ENCODE peak calls at places on chromosomes 6 and 20, in nine cellular contexts. L is MM.1S; S is brain microvascular endothelial cell; P is uterus; E is foreskin fibroblast; B is CD8-positive, alpha-beta T cell; M is esophagus muscularis mucosa; I is pancreas; N is fibroblast of lung. Q is an unnamed sample.

GRCh38 chr6:7238900-7239589 is 74.0 kb downstream of the SSR1 start:
- DNase-seq in S (peak), N (peak), I (peak), L (peak), E (peak), B (peak), P (peak), M (peak), Q (no peak)

GRCh38 chr6:29813809-29814208 is 13.8 kb upstream of the HLA-G start:
- DNase-seq in S (no peak), L (no peak), I (no peak), P (no peak), E (peak), N (no peak), M (no peak), B (no peak), Q (no peak)

GRCh38 chr20:45427236-45428149 is 11.6 kb downstream of the PIGT start:
- DNase-seq in P (no peak), I (peak), L (no peak), E (peak), S (no peak), N (no peak), M (no peak), B (no peak), Q (no peak)

GRCh38 chr6:74863968-74864367 is 341.9 kb downstream of the COL12A1 start:
- DNase-seq in N (no peak), L (no peak), I (no peak), M (no peak), P (peak), S (no peak), B (no peak), E (no peak), Q (no peak)

GRCh38 chr6:87905101-87905517 is 142.5 kb upstream of the SPACA1 start:
- DNase-seq in B (no peak), P (no peak), E (no peak), N (no peak), L (peak), M (no peak), S (no peak), I (no peak), Q (no peak)

GRCh38 chr6:138007014-138007472 is 100.2 kb downstream of the PERP start:
- DNase-seq in B (peak), L (peak), M (no peak), S (peak), I (no peak), E (peak), P (no peak), N (peak), Q (no peak)

GRCh38 chr6:79600313-79601019 is 30.7 kb upstream of the SH3BGRL2 start:
- DNase-seq in L (no peak), M (no peak), N (no peak), S (no peak), I (no peak), P (no peak), E (no peak), B (no peak), Q (no peak)

GRCh38 chr6:2883673-2884072 is 19.4 kb downstream of the SERPINB9 start:
- DNase-seq in P (no peak), M (peak), L (no peak), S (no peak), B (no peak), I (no peak), E (no peak), N (no peak), Q (no peak)

GRCh38 chr20:19692100-19692499 is 66.0 kb upstream of the RIN2 start:
- DNase-seq in E (peak), P (no peak), I (no peak), M (no peak), N (peak), B (no peak), S (no peak), L (no peak), Q (no peak)

GRCh38 chr6:28090902-28091586 is 10.7 kb downstream of the ZNF165 start:
- DNase-seq in P (no peak), I (no peak), B (no peak), M (no peak), S (no peak), N (peak), L (no peak), E (peak), Q (no peak)

GRCh38 chr6:157977176-157977804 is 4.4 kb upstream of the SYNJ2 start:
- DNase-seq in L (no peak), I (no peak), S (no peak), M (no peak), E (no peak), B (no peak), P (no peak), N (no peak), Q (no peak)

GRCh38 chr6:136782021-136782770 is 10.1 kb downstream of the MAP3K5 start:
- DNase-seq in E (peak), P (no peak), S (no peak), B (no peak), M (no peak), I (no peak), N (peak), L (no peak), Q (no peak)

GRCh38 chr20:36572701-36573102 is 695 bp upstream of the TGIF2 start:
- DNase-seq in S (peak), I (no peak), M (no peak), E (peak), B (peak), L (no peak), P (no peak), N (peak), Q (no peak)

GRCh38 chr6:141131616-141132015 is 1001.1 kb upstream of the GJE1 start:
- DNase-seq in L (no peak), N (no peak), I (no peak), M (no peak), E (no peak), P (no peak), B (no peak), S (no peak), Q (no peak)

GRCh38 chr6:140320799-140321099 is 946.3 kb upstream of the CITED2 start:
- DNase-seq in E (no peak), I (no peak), P (no peak), S (no peak), M (no peak), B (no peak), L (no peak), N (no peak), Q (no peak)

GRCh38 chr20:3157817-3158216 is 1.8 kb downstream of the FASTKD5 start:
- DNase-seq in P (no peak), I (no peak), M (no peak), E (no peak), N (no peak), S (no peak), B (no peak), L (no peak), Q (no peak)

GRCh38 chr20:36854343-36855240 is 21.3 kb upstream of the TLDC2 start:
- DNase-seq in L (no peak), P (no peak), I (no peak), E (no peak), B (no peak), M (no peak), N (no peak), S (no peak), Q (no peak)

GRCh38 chr20:40821438-40821837 is 132.4 kb upstream of the MAFB start:
- DNase-seq in S (no peak), M (no peak), N (no peak), L (no peak), P (no peak), B (no peak), I (no peak), E (no peak), Q (no peak)

GRCh38 chr6:34095741-34096140 is 50.1 kb downstream of the GRM4 start:
- DNase-seq in S (no peak), P (no peak), M (no peak), N (no peak), E (no peak), L (no peak), B (no peak), I (no peak), Q (no peak)

GRCh38 chr20:34954905-34955231 is 738 bp downstream of the GSS start:
- DNase-seq in B (no peak), E (peak), N (peak), M (no peak), L (no peak), S (peak), P (peak), I (no peak), Q (no peak)

GRCh38 chr20:23920936-23921335 is 41.4 kb upstream of the CST5 start:
- DNase-seq in S (no peak), I (no peak), M (peak), L (no peak), E (peak), N (no peak), P (no peak), B (no peak), Q (no peak)

GRCh38 chr20:6123650-6124014 is 802 bp upstream of the FERMT1 start:
- DNase-seq in S (no peak), L (no peak), M (no peak), P (no peak), I (no peak), E (no peak), N (peak), B (no peak), Q (no peak)

GRCh38 chr20:6121504-6121903 is 1.3 kb downstream of the FERMT1 start:
- DNase-seq in N (no peak), M (peak), I (no peak), B (no peak), S (no peak), E (no peak), P (no peak), L (no peak), Q (no peak)

GRCh38 chr20:6120491-6120988 is 2.3 kb downstream of the FERMT1 start:
- DNase-seq in P (no peak), M (no peak), N (no peak), I (no peak), E (peak), S (no peak), B (no peak), L (no peak), Q (no peak)

GRCh38 chr20:6122111-6122872 is 538 bp downstream of the FERMT1 start:
- DNase-seq in P (no peak), N (peak), B (no peak), L (peak), M (peak), E (peak), S (peak), I (no peak), Q (no peak)

GRCh38 chr20:6122873-6123649 is at the start of gene FERMT1:
- DNase-seq in I (peak), B (no peak), L (peak), P (peak), E (peak), N (peak), M (peak), S (peak), Q (no peak)
- H3K4me3 ChIP-seq in I (peak), B (no peak), L (peak), P (peak), E (peak), N (peak), M (peak), S (peak), Q (peak)

DNA sequence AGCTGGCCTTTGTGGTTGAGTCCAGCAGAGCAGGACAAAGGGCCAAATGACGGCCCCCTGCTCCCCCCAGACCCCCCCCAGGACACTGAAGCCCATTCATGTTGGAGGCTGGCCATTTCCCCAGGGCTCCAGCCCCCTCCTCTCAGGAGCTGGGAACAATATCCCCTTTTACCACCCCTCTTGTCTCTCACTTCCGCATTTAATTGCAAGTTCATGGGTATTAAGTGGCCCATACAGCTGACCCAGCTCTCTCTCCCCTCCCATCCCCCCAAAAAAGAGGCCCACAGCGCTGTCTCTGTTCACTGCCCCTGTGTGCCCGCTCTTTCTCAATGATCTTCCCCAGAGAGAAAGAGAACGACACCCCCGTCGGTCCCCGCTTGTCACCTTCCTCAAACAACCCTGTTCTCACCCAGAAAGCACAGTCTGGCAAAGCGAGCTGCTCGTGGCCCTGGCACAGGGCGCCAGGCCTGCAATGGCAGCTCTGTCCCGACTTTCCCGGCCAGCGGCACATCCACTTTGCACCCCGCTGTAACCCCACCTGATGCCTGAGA is 30.4 kb downstream of the PREX1 start:
- DNase-seq in I (no peak), M (no peak), P (no peak), S (no peak), B (no peak), L (no peak), N (no peak), E (no peak), Q (no peak)
- TF ChIP-seq CTCF in I (no peak), M (no peak), P (no peak), S (no peak), B (no peak), L (no peak), N (no peak), E (no peak), Q (no peak)

GRCh38 chr6:5482619-5483018 is 221.3 kb downstream of the FARS2 start:
- DNase-seq in L (no peak), P (no peak), E (no peak), M (no peak), S (no peak), B (no peak), I (no peak), N (no peak), Q (no peak)
- H3K4me3 ChIP-seq in L (no peak), P (no peak), E (no peak), M (no peak), S (no peak), B (no peak), I (no peak), N (no peak), Q (no peak)

GRCh38 chr6:95133578-95133977 is 443.8 kb upstream of the MANEA start:
- DNase-seq in B (no peak), P (no peak), S (no peak), M (no peak), N (peak), L (no peak), I (no peak), E (no peak), Q (no peak)
- TF ChIP-seq CTCF in B (no peak), P (no peak), S (peak), M (no peak), N (peak), L (peak), I (no peak), E (no peak), Q (no peak)

GRCh38 chr20:62953167-62953838 is 794 bp downstream of the SLC17A9 start:
- DNase-seq in L (no peak), E (peak), M (no peak), B (no peak), P (no peak), S (no peak), N (no peak), I (no peak), Q (no peak)
- H3K4me3 ChIP-seq in L (peak), E (peak), M (peak), B (peak), P (peak), S (peak), N (peak), I (peak), Q (peak)

GRCh38 chr20:38404016-38404415 is 31.1 kb downstream of the SNHG17 start:
- DNase-seq in N (no peak), L (no peak), S (no peak), B (no peak), I (no peak), M (no peak), P (no peak), E (no peak), Q (no peak)
- TF ChIP-seq CTCF in N (no peak), L (no peak), S (no peak), B (no peak), I (no peak), M (no peak), P (no peak), E (no peak), Q (no peak)

DNA sequence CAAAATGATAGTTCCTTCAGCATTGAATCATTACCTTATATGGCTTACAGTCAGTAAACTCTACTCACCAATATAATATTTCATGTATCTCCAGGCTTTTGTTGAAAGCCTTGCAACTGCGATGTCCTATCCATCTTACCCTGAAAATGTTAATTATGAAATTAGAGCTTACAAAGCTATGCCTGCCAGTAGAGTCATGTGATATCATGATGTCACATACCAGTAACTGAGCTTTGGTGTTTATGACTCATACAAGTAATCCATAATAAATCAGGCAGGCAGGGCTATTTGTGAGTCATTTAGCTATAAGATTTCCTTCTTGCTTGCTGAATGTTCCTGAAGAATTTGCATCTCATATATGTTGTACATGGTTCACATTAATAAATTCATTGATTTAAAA is 44.9 kb upstream of the FAM83B start:
- DNase-seq in L (no peak), M (no peak), S (peak), P (no peak), B (no peak), I (no peak), E (peak), N (peak), Q (peak)
- H3K4me3 ChIP-seq in L (no peak), M (no peak), S (no peak), P (no peak), B (no peak), I (no peak), E (peak), N (no peak), Q (no peak)

GRCh38 chr6:5610640-5611039 is 349.3 kb downstream of the FARS2 start:
- DNase-seq in E (no peak), I (no peak), P (no peak), L (no peak), M (peak), S (no peak), B (no peak), N (no peak), Q (no peak)
- TF ChIP-seq CTCF in E (no peak), I (no peak), P (no peak), L (no peak), M (no peak), S (peak), B (no peak), N (no peak), Q (no peak)

DNA sequence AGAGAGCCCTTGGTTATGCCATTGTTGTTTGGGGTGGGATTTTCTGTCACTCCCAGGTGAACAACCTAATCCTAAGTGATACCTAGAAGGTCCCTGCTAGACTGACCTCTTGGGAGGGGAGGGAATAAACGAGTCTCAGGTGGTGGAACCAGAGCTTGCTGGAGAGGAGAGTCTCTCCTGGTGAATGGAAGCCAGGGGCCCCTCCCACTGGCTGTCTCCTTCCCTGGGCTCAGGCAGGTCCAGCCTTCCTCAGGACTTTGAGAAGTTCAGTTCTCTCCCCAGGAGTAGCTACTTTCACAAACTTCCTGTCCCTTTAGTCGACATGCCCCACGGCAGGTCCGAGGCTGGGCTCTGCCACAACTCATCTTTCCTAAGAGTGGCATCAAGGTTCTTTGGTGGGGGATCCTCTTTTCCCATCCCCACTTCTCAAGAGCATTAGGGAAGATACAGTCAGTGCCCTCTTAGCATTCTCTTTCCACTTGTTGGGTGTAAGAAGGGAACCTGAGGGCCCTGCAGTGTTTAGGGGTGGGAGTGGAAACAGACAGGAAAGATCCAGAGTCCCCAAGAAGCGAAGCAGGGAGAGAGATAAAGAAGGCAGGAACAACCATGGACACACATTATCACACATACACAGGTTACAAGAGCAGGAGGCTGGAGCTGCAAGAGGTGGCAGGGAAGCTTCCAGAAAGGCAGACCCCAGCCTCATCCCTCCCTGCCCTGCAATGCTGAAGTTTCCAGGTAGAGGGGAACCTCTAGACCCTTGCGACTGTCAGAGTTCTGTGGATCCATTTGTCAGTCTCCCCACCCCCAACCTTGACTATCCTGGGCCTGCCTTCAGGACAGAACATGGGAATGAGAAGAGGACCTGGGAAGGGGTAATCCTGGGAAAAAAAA is 900 bp upstream of the GLP1R start:
- DNase-seq in N (no peak), P (no peak), E (no peak), B (no peak), S (no peak), L (no peak), M (no peak), I (no peak), Q (no peak)
- H3K4me3 ChIP-seq in N (no peak), P (no peak), E (no peak), B (no peak), S (no peak), L (no peak), M (no peak), I (peak), Q (no peak)

DNA sequence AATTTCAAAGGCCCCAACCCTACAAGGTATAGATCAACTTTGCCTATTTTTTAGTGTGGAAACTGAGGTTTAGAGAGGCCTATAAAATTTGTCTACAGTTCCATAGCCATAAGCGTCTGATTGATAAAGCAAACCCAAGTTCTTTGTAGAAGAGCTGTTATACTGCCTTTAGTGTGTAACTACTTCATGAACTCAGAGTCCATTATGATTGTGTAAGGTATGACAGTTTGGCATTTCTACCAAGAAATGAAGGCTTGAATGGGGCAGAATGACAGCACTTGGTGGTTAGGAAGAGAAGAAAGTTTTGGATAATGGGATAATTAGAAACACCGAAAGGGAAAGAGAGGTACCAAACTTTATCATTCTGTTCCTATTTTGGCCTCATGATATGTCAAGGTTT is 38.1 kb downstream of the SMAP1 start:
- DNase-seq in E (no peak), B (no peak), P (no peak), M (no peak), S (no peak), L (no peak), N (no peak), I (no peak), Q (no peak)
- TF ChIP-seq CTCF in E (no peak), B (no peak), P (no peak), M (no peak), S (no peak), L (no peak), N (no peak), I (no peak), Q (no peak)